ENCODE peak calls at places on chromosomes 12 and 14, in four cellular contexts. N is NCI-H510A, Z is EL, E is psoas muscle. I is an unnamed sample.

GRCh38 chr12:76621582-76622024 is 62.0 kb upstream of the OSBPL8 start:
- DNase-seq in N (peak), Z (peak), E (peak), I (peak)

GRCh38 chr12:42961395-42961794 is 371.8 kb upstream of the PRICKLE1 start:
- DNase-seq in N (no peak), Z (peak), E (no peak), I (no peak)

GRCh38 chr14:69315302-69315701 is 55.3 kb downstream of the GALNT16 start:
- DNase-seq in N (no peak), Z (no peak), E (no peak), I (no peak)

GRCh38 chr14:81980601-81981310 is 447.1 kb upstream of the SEL1L start:
- DNase-seq in N (no peak), Z (no peak), E (no peak), I (no peak)

GRCh38 chr14:104806625-104807465 is 5.9 kb downstream of the ZBTB42 start:
- DNase-seq in N (no peak), Z (no peak), E (no peak), I (no peak)

GRCh38 chr12:65941388-65941787 is 117.1 kb downstream of the HMGA2 start:
- DNase-seq in N (no peak), Z (peak), E (no peak), I (no peak)

GRCh38 chr14:82806016-82806415 is 1272.4 kb upstream of the SEL1L start:
- DNase-seq in N (no peak), Z (no peak), E (no peak), I (no peak)

GRCh38 chr12:108854453-108855283 is 2.7 kb downstream of the SSH1 start:
- DNase-seq in N (no peak), Z (peak), E (peak), I (no peak)

GRCh38 chr12:114414031-114414865 is 8.3 kb upstream of the TBX5 start:
- DNase-seq in N (no peak), Z (peak), E (no peak), I (no peak)